ENCODE peak calls at places on chromosome 10, in eight cellular contexts. Z is spleen, N is HL-60, F is osteoblast, U is SK-N-SH, Y is RWPE1, V is cardiac fibroblast, E is A549. D is an unnamed sample.

GRCh38 chr10:29426420-29426819 is 137.6 kb downstream of the LYZL1 start:
- DNase-seq in Z (no peak), N (no peak), F (no peak), E (no peak), V (no peak), U (no peak), Y (no peak), D (no peak)

GRCh38 chr10:101956898-101957297 is 99.1 kb downstream of the ARMH3 start:
- DNase-seq in Y (no peak), E (no peak), F (no peak), U (no peak), Z (no peak), V (no peak), N (no peak), D (no peak)

GRCh38 chr10:10794776-10795175 is 222.9 kb upstream of the CELF2 start:
- DNase-seq in Z (no peak), Y (peak; percentile 46), E (no peak), U (no peak), V (peak; percentile 94), N (no peak), F (peak; percentile 65), D (no peak)

GRCh38 chr10:92418891-92419290 is 127.9 kb downstream of the MARCHF5 start:
- DNase-seq in N (no peak), Z (no peak), U (no peak), Y (no peak), V (no peak), E (no peak), F (peak; percentile 46), D (no peak)

GRCh38 chr10:191703-192518 is 56.7 kb downstream of the ZMYND11 start:
- DNase-seq in E (no peak), N (no peak), Y (no peak), F (peak; percentile 56), U (no peak), V (peak; percentile 79), Z (no peak), D (no peak)

GRCh38 chr10:97517778-97518561 is 19.2 kb downstream of the UBTD1 start:
- DNase-seq in E (no peak), Z (peak; percentile 61), F (no peak), Y (peak; percentile 87), V (no peak), U (peak; percentile 51), N (no peak), D (peak; percentile 41)

GRCh38 chr10:61076572-61077114 is 132.7 kb upstream of the RHOBTB1 start:
- DNase-seq in U (no peak), E (no peak), Y (no peak), N (no peak), Z (no peak), F (no peak), V (no peak), D (no peak)

GRCh38 chr10:48931188-48931587 is 8.5 kb downstream of the LRRC18 start:
- DNase-seq in E (no peak), U (no peak), V (no peak), F (no peak), Z (no peak), Y (no peak), N (peak; percentile 45), D (no peak)

GRCh38 chr10:132677096-132677904 is 108.6 kb downstream of the NKX6-2 start:
- DNase-seq in E (no peak), F (peak; percentile 45), V (no peak), N (no peak), U (no peak), Z (peak; percentile 64), Y (no peak), D (no peak)

GRCh38 chr10:132705173-132705572 is 80.8 kb downstream of the NKX6-2 start:
- DNase-seq in N (no peak), F (no peak), V (no peak), Z (peak; percentile 73), Y (no peak), E (no peak), U (no peak), D (no peak)

GRCh38 chr10:46992794-46993552 is 81.7 kb downstream of the PTPN20 start:
- DNase-seq in U (peak; percentile 52), E (peak; percentile 28), N (peak; percentile 16), F (peak; percentile 76), Z (no peak), V (peak; percentile 71), Y (peak; percentile 42), D (no peak)

GRCh38 chr10:71242621-71243009 is 30.2 kb downstream of the UNC5B start:
- DNase-seq in Y (no peak), F (no peak), E (no peak), N (no peak), Z (no peak), V (no peak), U (no peak), D (no peak)
- TF ChIP-seq CTCF in Y (no peak), F (no peak), E (no peak), N (no peak), Z (no peak), V (no peak), U (peak; percentile 34), D (peak; percentile 16)

GRCh38 chr10:21649441-21649872 is 115.4 kb downstream of the MLLT10 start:
- DNase-seq in U (no peak), N (peak; percentile 1), Z (no peak), Y (no peak), E (no peak), V (no peak), F (no peak), D (no peak)
- TF ChIP-seq CTCF in U (no peak), N (no peak), Z (no peak), Y (no peak), E (no peak), V (no peak), F (no peak), D (no peak)

GRCh38 chr10:85613391-85613790 is 753.2 kb downstream of the GRID1 start:
- DNase-seq in Z (no peak), F (no peak), Y (no peak), V (no peak), N (no peak), U (no peak), E (no peak), D (no peak)

GRCh38 chr10:85611746-85612377 is 754.7 kb downstream of the GRID1 start:
- DNase-seq in N (no peak), E (no peak), V (no peak), Z (no peak), U (no peak), F (no peak), Y (no peak), D (no peak)

GRCh38 chr10:85612378-85612775 is 754.2 kb downstream of the GRID1 start:
- DNase-seq in Z (no peak), N (peak; percentile 59), E (no peak), Y (no peak), V (no peak), U (no peak), F (no peak), D (no peak)

GRCh38 chr10:85611093-85611740 is 755.4 kb downstream of the GRID1 start:
- DNase-seq in V (no peak), E (no peak), Y (no peak), N (no peak), F (no peak), Z (no peak), U (no peak), D (no peak)

DNA sequence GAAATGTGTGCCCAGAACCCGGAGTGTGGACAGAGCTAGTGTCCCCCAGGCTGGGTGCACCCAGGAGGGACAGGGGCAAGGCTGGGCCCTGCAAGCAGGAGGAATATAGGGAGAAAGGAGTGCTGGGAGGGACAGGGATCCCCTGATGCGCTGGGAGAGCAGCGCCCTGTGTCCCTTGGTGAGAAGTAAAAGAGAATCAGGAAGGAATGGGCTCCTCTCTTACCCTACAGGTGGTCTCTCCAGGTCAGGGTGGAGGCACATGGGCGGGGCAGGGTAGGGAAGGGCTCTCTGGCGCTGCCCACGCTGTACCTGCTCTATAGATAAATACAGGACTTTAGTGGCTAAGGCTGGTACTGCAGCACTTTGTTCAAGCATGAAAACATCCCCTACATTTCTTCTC is 753.8 kb downstream of the GRID1 start:
- DNase-seq in N (no peak), Z (no peak), E (no peak), F (no peak), V (no peak), Y (no peak), U (no peak), D (no peak)
- TF ChIP-seq CTCF in N (no peak), Z (peak; percentile 6), E (no peak), F (no peak), V (no peak), Y (no peak), U (no peak), D (peak; percentile 18)

DNA sequence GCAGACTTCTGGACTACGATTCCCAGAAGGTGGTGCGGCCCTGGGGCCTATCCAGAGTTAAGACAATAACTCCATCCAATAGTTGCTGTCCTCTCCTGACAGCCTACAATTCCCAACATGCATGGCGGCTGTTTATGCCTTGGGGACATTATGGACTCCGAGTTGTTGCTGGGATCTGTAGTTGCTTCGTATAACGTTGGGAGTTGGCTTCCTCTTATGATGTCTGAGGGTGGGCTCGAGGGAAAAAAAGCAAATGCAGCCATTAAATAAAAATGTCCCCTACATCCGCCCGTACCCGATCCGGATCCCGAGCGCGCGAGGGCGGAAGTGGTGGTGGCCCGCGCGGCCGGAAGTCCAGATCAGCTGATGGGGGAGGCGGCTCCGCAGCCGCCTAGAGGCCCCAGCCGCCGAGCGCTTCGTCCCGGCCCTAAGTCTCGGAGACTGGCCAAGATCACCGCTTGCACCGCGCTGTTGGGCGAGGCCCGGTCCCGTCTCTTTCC is at the start of gene ZSWIM8:
- DNase-seq in F (peak; percentile 99), Z (peak; percentile 97), E (peak; percentile 99), Y (peak; percentile 98), U (peak; percentile 95), V (peak; percentile 98), N (peak; percentile 94), D (peak; percentile 85)
- TF ChIP-seq CTCF in F (no peak), Z (no peak), E (no peak), Y (no peak), U (no peak), V (no peak), N (no peak), D (no peak)

GRCh38 chr10:32650246-32650655 is 204.3 kb downstream of the CCDC7 start:
- DNase-seq in Y (no peak), V (no peak), U (no peak), F (no peak), E (no peak), N (no peak), Z (no peak), D (no peak)
- TF ChIP-seq CTCF in Y (no peak), V (no peak), U (no peak), F (peak; percentile 38), E (no peak), N (no peak), Z (no peak), D (no peak)

DNA sequence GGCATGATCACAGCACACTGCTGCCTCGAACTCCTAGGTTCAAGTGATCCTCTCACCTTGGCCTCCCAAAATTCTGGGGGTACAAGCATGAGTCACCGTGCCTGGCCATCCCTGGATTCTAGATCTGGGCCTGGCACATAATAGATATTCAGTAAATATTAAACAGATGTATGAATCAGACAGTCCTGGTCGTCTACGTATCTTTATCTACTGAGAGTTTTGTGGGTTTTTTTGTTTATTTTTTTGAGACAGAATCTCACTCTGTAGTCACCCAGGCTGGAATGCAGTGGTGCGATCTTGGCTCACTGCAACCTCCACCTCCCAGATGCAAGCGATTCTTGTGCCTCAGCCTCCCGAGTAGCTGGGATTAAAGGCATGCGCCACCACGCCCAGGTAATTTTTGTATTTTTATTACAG is 24.3 kb upstream of the ITGB1 start:
- DNase-seq in F (no peak), Y (no peak), V (peak; percentile 71), Z (no peak), N (no peak), E (no peak), U (no peak), D (peak; percentile 61)
- TF ChIP-seq CTCF in F (no peak), Y (no peak), V (no peak), Z (no peak), N (no peak), E (no peak), U (no peak), D (no peak)